ENCODE peak calls at places on chromosomes 16 and 17, in eight cellular contexts. T, N, E, F, G, V, X and R are unnamed samples.

GRCh38 chr16:23952128-23953041 is 116.6 kb downstream of the PRKCB start:
- DNase-seq in T (peak), N (no peak), E (no peak), F (no peak), G (no peak), V (peak), X (no peak), R (peak)

GRCh38 chr17:76542566-76542971 is 2.7 kb downstream of the PRCD start:
- DNase-seq in T (no peak), N (no peak), E (no peak), F (no peak), G (no peak), V (no peak), X (no peak), R (no peak)

GRCh38 chr17:76404256-76404655 is 19.8 kb downstream of the SPHK1 start:
- DNase-seq in T (no peak), N (no peak), E (no peak), F (no peak), G (peak), V (no peak), X (no peak), R (no peak)

GRCh38 chr16:20129375-20129774 is 55.7 kb upstream of the GPR139 start:
- DNase-seq in T (no peak), N (no peak), E (no peak), F (no peak), G (no peak), V (no peak), X (no peak), R (no peak)

GRCh38 chr16:51161440-51162195 is 10.5 kb upstream of the SALL1 start:
- DNase-seq in T (no peak), N (peak), E (no peak), F (no peak), G (no peak), V (no peak), X (no peak), R (no peak)

GRCh38 chr16:15597135-15597534 is 45.8 kb downstream of the MARF1 start:
- DNase-seq in T (no peak), N (no peak), E (no peak), F (no peak), G (no peak), V (no peak), X (no peak), R (no peak)

GRCh38 chr17:82103588-82104451 is 5.8 kb upstream of the FASN start:
- DNase-seq in T (no peak), N (peak), E (peak), F (no peak), G (peak), V (peak), X (peak), R (peak)

GRCh38 chr17:74328487-74328886 is 2.5 kb downstream of the KIF19 start:
- DNase-seq in T (no peak), N (no peak), E (no peak), F (no peak), G (no peak), V (no peak), X (no peak), R (no peak)

GRCh38 chr17:62895650-62896301 is 70.3 kb upstream of the TANC2 start:
- DNase-seq in T (no peak), N (no peak), E (no peak), F (no peak), G (no peak), V (peak), X (no peak), R (no peak)

GRCh38 chr17:4877089-4877488 is 22.2 kb upstream of the C17orf107 start:
- DNase-seq in T (no peak), N (no peak), E (no peak), F (no peak), G (peak), V (no peak), X (no peak), R (no peak)

GRCh38 chr17:69059458-69060205 is 1.1 kb downstream of the ABCA9 start:
- DNase-seq in T (no peak), N (no peak), E (no peak), F (no peak), G (no peak), V (no peak), X (no peak), R (no peak)

GRCh38 chr16:1437606-1438005 is 6.7 kb downstream of the PERCC1 start:
- DNase-seq in T (no peak), N (no peak), E (no peak), F (no peak), G (no peak), V (no peak), X (no peak), R (no peak)

GRCh38 chr17:70169707-70170597 is 620 bp downstream of the KCNJ2 start:
- DNase-seq in T (no peak), N (peak), E (no peak), F (no peak), G (no peak), V (peak), X (no peak), R (no peak)

GRCh38 chr17:74822329-74823175 is 37.1 kb downstream of the GRIN2C start:
- DNase-seq in T (peak), N (no peak), E (no peak), F (no peak), G (no peak), V (no peak), X (no peak), R (no peak)

GRCh38 chr17:41777157-41777578 is 9.3 kb downstream of the JUP start:
- DNase-seq in T (no peak), N (no peak), E (no peak), F (no peak), G (peak), V (peak), X (peak), R (no peak)

GRCh38 chr17:41777579-41778188 is 8.8 kb downstream of the JUP start:
- DNase-seq in T (no peak), N (peak), E (no peak), F (no peak), G (peak), V (peak), X (peak), R (peak)

GRCh38 chr17:41782142-41782541 is 4.4 kb downstream of the JUP start:
- DNase-seq in T (no peak), N (no peak), E (peak), F (no peak), G (peak), V (no peak), X (no peak), R (no peak)

GRCh38 chr17:41781404-41782110 is 5.0 kb downstream of the JUP start:
- DNase-seq in T (no peak), N (no peak), E (no peak), F (no peak), G (no peak), V (no peak), X (no peak), R (no peak)

GRCh38 chr17:41779954-41780353 is 6.6 kb downstream of the JUP start:
- DNase-seq in T (no peak), N (no peak), E (no peak), F (no peak), G (no peak), V (no peak), X (no peak), R (no peak)
- H3K27ac ChIP-seq in T (no peak), N (no peak), E (no peak), F (no peak), G (peak), V (no peak), X (peak), R (no peak)

DNA sequence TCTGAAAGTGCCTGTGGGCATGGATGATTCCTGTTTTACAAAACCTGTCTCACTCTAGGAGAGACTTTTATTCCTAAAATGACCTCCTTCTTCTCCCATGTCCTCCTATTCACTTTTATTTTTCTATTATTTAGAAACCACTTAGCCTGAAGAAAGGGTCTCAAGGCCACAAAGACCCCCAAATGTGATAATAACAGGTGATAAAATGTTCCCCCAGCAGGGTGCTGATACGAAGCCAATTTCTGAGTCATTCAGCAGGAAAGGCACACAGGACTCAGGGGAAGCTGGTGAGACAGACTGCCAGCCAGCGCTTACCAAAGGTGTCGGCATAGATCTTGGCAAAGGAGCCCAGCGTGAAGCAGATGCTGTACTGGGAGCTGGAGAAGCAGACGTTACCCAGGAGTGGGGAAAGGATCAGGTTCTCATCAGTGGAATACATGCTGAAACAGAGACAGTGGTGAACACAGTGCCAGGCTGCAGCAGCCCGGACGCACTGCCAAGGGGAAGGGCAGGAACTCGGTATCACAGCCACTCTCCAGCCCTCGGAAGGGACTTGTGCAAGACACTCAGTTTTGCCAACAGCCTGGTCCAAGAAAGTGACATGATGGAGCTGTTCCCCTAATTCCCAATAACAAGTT is 24.6 kb downstream of the HIGD1B start:
- DNase-seq in T (peak), N (no peak), E (peak), F (no peak), G (peak), V (no peak), X (no peak), R (no peak)
- H3K27ac ChIP-seq in T (peak), N (no peak), E (no peak), F (no peak), G (no peak), V (no peak), X (no peak), R (no peak)

DNA sequence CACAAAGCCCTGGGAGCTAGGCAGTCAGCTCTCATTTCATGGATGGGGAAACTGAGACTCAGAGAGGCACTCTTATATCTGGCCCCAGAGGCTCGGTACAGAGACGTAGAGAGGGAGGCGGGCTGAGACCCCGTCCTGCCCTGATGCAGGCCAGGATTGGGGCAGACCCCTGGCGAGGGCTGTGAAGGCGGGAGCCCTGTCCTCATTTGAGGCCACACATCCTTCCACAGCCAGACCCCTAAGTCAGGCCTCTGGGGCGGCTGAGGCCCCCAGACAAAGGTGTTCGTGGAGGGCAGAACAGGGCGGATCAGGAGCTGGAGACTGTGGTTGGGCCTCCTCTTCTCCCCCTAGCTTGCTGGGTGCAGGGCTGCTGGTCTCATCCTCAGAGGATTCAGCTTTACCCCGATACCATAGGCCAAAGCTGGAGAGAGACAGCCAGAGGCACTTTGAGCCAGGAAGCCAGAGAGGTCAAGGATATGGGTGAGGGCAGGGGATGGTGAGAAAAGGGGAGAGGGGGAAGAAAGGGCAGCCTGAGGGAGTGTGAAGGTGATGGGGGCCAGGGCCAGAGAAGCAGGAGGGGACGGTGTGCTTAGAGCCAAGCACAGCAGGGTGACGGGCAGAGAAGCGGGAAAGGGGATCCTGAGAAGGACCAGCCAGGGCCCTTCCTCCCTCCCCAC is 805 bp upstream of the SCARF1 start:
- DNase-seq in T (no peak), N (no peak), E (no peak), F (no peak), G (peak), V (no peak), X (no peak), R (no peak)
- H3K27ac ChIP-seq in T (peak), N (no peak), E (no peak), F (no peak), G (peak), V (no peak), X (peak), R (peak)

DNA sequence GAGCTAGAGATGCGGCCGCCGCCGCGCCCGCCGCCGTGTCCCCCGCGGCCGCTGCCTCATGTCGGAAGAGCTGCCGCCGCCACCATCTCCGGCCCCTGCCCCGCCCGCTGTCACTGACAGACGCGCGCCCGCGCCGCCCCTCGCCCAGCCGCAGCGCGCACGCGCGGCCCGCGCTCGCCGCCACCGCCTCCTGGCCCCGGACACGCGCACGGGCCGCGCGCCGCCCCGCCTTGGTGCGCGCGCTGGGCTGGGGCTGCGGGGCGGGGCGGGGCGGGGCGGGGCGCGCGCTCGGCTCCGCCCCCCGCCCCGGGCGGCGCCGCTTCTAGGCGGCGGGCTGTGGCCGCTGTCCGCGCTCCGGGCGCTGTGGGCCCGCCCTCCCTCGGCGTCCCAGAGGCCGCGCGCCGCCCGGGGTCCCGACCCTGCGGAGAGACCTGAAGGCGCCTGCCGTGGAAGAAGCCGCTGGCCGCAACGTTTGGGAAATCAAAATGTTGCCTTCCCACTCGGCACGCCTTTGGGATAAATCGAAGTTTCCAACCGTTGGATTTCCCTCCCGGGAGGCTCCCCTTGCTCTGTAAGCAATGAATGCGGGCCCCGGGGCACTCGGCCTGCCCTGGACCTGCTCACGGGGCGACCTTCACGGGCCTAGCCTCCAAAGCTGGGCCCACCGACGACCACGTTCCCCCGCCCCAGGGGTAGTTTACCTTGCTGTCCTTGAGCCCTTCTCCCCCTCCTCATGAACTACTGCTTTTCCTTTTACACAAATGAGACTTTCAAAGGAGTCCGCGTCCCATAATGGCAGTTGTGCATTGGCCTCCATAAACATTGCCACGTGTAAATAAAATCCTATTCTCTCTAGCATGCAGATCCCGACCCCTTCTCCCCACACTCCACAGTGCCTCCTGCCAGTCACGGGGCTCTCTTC is at the start of gene ADCY9:
- DNase-seq in T (peak), N (peak), E (peak), F (no peak), G (peak), V (peak), X (peak), R (peak)
- H3K27ac ChIP-seq in T (peak), N (peak), E (peak), F (no peak), G (peak), V (no peak), X (peak), R (peak)

GRCh38 chr16:84640145-84640544 is 8.2 kb upstream of the KLHL36 start:
- DNase-seq in T (no peak), N (no peak), E (no peak), F (no peak), G (no peak), V (no peak), X (no peak), R (no peak)

GRCh38 chr16:84633622-84634021 is 14.7 kb upstream of the KLHL36 start:
- DNase-seq in T (no peak), N (no peak), E (peak), F (no peak), G (peak), V (no peak), X (peak), R (no peak)

GRCh38 chr16:84638195-84638806 is 10.0 kb upstream of the KLHL36 start:
- DNase-seq in T (no peak), N (no peak), E (no peak), F (no peak), G (no peak), V (no peak), X (no peak), R (no peak)

GRCh38 chr16:84635702-84636101 is 12.6 kb upstream of the KLHL36 start:
- DNase-seq in T (no peak), N (no peak), E (no peak), F (no peak), G (no peak), V (no peak), X (no peak), R (no peak)

DNA sequence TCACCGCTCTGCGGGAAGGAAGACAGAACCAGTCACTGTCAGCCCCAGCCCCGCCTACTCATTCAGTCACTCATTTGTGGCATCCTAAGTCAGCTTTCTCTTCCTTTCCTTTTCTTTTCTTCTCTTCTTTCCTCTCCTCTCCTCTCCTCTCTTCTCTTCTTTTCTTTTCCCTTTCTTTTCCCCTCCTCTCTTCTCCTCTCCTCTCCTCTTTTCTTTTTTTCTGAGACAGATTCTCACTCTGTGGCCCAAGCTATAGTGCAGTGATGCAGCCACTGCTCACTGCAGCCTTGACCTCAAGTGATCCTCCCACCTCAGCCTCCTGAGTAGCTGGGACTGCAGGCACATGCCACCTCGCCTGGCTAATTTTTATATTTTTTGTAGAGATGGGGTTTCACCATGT is 10.6 kb upstream of the KLHL36 start:
- DNase-seq in T (no peak), N (no peak), E (no peak), F (no peak), G (no peak), V (no peak), X (no peak), R (no peak)
- H3K27ac ChIP-seq in T (no peak), N (no peak), E (no peak), F (no peak), G (no peak), V (no peak), X (no peak), R (no peak)

GRCh38 chr17:45382226-45382625 is 50.4 kb downstream of the ARHGAP27 start:
- DNase-seq in T (no peak), N (no peak), E (no peak), F (no peak), G (no peak), V (no peak), X (no peak), R (no peak)
- H3K27ac ChIP-seq in T (no peak), N (no peak), E (no peak), F (no peak), G (no peak), V (no peak), X (no peak), R (no peak)